ENCODE peak calls at places on chromosomes 13 and 19, in six cellular contexts. B is bronchial epithelial cell, F is esophagus squamous epithelium, Q is epithelial cell of esophagus, N is astrocyte of the spinal cord, P is cardiac muscle cell. S is an unnamed sample.

GRCh38 chr13:35814573-35814972 is 316.6 kb downstream of the DCLK1 start:
- DNase-seq in B (no peak), P (no peak), Q (no peak), N (no peak), F (no peak), S (no peak)

GRCh38 chr19:56136362-56136761 is 4.7 kb upstream of the ZNF444 start:
- DNase-seq in P (no peak), B (no peak), N (no peak), Q (no peak), F (no peak), S (no peak)

GRCh38 chr13:23695196-23695595 is 125.0 kb downstream of the TNFRSF19 start:
- DNase-seq in Q (no peak), F (no peak), B (no peak), P (no peak), N (no peak), S (no peak)

GRCh38 chr13:33676700-33677048 is 141.3 kb upstream of the RFC3 start:
- DNase-seq in B (peak; percentile 66), P (peak; percentile 76), F (no peak), Q (peak; percentile 76), N (peak; percentile 29), S (peak; percentile 77)

GRCh38 chr13:99312493-99312883 is 5.3 kb upstream of the GPR183 start:
- DNase-seq in P (peak; percentile 91), F (peak; percentile 23), B (no peak), N (peak; percentile 49), Q (peak; percentile 39), S (peak; percentile 98)

GRCh38 chr13:24275041-24275440 is 34.3 kb upstream of the C1QTNF9 start:
- DNase-seq in Q (no peak), F (no peak), N (no peak), B (no peak), P (no peak), S (no peak)

GRCh38 chr19:5104871-5105351 is 136.0 kb downstream of the KDM4B start:
- DNase-seq in B (no peak), Q (no peak), P (no peak), N (no peak), F (no peak), S (no peak)

GRCh38 chr19:48896191-48896720 is 2.3 kb downstream of the TULP2 start:
- DNase-seq in Q (no peak), N (peak; percentile 24), B (no peak), P (peak; percentile 75), F (no peak), S (no peak)

GRCh38 chr19:2101417-2102335 is 5.0 kb downstream of the IZUMO4 start:
- DNase-seq in F (no peak), P (no peak), B (no peak), N (no peak), Q (no peak), S (no peak)

DNA sequence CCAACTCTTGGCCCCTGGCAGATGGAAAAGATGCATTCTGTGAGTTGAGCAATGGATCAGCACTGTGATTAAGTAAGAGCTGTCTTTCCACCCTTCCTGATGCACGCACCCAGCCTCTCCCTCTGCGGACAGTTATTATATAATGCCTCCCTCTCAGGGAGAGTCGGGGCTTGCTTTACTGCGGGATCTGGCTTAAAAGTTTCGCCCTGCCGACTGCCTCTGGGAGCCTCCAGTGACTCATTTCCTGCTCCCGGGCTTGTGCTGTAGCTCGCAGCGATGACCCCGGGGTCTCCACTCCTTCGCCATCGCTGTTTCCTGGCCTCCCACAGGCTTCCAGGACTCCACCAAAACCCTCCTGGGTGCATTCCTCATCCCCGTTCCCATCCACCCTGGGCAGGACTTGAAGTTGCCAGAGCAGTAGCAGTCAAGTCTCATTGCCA is 107.4 kb upstream of the SLC7A1 start:
- DNase-seq in Q (peak; percentile 95), F (no peak), P (peak; percentile 93), B (peak; percentile 42), N (peak; percentile 88), S (peak; percentile 91)
- TF ChIP-seq CTCF in Q (no peak), F (no peak), P (no peak), B (no peak), N (no peak), S (no peak)

GRCh38 chr13:101919541-101920306 is 467.2 kb downstream of the ITGBL1 start:
- DNase-seq in F (no peak), Q (peak; percentile 36), P (peak; percentile 11), N (peak; percentile 60), B (peak; percentile 4), S (peak; percentile 37)

GRCh38 chr13:101916758-101917474 is 464.4 kb downstream of the ITGBL1 start:
- DNase-seq in P (no peak), Q (no peak), F (no peak), B (no peak), N (no peak), S (no peak)

GRCh38 chr13:101916108-101916757 is 463.8 kb downstream of the ITGBL1 start:
- DNase-seq in B (no peak), P (peak; percentile 4), N (peak; percentile 32), Q (peak; percentile 26), F (no peak), S (no peak)

GRCh38 chr13:101917475-101917810 is 465.0 kb downstream of the ITGBL1 start:
- DNase-seq in P (no peak), Q (no peak), F (no peak), N (no peak), B (no peak), S (no peak)

DNA sequence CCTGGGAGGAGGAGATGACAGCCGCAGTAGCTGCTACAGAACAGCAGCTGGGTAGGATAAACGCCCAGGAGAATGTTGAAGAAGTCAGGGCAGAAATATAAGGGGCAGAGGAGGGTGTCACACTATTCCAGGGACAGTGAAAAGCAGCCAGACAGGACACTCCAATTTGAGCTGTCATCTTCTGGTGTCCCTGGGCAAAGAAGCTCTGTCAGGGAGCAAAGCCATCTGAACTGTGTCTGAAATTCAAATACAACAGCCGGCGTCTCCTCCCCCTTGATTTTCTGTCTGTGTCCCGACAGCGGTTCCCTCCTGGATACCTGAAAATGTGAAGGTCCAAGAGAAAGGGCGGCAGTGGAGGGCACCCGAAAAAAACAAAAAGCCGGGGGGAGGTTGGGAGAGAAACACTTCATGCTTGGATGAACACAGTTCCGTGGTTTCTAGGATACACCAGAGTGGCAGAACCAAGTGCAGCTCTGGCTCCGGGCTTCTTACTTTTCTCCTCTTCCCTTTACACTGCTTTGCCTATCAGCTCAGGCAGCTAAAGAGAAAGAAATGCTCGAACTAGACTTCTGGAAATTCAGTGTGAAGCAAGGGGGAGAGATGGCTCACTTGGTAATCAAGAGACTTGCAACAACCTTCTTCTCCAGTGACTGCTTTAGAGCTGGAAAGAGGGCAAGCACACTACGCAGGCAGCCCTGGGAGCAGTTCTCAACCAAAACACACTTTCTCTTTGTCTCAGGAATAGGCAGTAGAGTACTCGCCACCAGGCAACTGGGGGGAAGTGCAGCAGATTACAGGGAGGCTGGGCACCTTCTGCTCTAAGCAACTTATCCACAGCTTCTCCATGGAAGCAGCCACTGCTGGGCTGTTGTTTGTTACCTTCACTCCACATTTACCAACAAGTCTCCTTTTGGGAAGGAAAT is 465.6 kb downstream of the ITGBL1 start:
- DNase-seq in F (no peak), P (no peak), Q (no peak), N (no peak), B (no peak), S (no peak)
- TF ChIP-seq CTCF in F (no peak), P (no peak), Q (no peak), N (no peak), B (no peak), S (no peak)

DNA sequence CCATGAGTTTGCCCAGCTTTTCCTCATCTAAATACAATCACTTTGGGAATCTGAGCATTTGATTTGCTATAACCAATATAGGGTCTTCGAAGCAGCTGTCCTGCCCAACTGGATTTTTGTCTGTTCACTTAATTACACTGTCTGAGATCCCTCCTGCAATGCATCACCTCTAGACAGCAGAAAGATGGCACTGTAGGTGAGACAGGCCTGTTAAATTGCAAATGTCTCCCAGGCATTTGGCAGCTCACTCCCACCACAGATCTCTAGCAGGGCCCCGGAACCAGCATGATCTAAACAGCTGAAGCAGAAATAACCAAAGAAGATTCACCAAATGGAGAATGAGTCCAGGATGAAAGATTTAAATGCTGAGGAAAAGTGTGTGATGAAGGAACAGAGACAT is 41.9 kb upstream of the SERPINE3 start:
- DNase-seq in B (no peak), Q (no peak), P (no peak), N (no peak), F (no peak), S (no peak)
- TF ChIP-seq CTCF in B (no peak), Q (peak; percentile 18), P (no peak), N (no peak), F (no peak), S (no peak)

DNA sequence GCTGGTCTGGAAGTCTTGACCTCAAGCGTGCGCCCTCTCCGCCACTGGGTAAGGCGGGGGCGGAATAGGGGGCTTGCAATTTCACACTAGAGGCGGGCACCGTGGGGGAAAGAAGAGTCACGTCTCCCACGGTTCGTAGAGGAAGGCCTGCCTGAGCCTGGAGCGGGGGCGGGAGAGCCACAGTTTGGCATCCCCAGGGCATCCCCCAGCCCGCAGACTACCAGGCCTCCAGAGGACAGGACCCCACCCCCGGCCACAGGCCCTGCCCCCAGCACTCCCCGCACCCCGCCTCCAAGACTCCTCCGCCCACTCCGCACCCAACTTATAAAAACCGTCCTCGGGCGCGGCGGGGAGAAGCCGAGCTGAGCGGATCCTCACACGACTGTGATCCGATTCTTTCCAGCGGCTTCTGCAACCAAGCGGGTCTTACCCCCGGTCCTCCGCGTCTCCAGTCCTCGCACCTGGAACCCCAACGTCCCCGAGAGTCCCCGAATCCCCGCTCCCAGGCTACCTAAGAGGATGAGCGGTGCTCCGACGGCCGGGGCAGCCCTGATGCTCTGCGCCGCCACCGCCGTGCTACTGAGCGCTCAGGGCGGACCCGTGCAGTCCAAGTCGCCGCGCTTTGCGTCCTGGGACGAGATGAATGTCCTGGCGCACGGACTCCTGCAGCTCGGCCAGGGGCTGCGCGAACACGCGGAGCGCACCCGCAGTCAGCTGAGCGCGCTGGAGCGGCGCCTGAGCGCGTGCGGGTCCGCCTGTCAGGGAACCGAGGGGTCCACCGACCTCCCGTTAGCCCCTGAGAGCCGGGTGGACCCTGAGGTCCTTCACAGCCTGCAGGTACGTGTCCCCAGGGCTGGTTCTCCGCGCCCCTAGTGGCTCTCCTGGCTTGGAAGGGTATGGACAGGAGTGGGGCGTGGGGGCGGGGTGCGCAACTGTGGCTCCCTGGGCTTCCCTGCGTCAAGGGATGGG is at the start of gene ANGPTL4:
- DNase-seq in N (peak; percentile 74), B (peak; percentile 41), Q (peak; percentile 80), F (no peak), P (peak; percentile 92), S (peak; percentile 89)
- TF ChIP-seq CTCF in N (peak; percentile 34), B (peak; percentile 37), Q (peak; percentile 3), F (no peak), P (peak; percentile 29), S (no peak)

GRCh38 chr19:10769533-10770491 is 51.9 kb downstream of the DNM2 start:
- DNase-seq in B (peak; percentile 26), F (no peak), P (peak; percentile 42), Q (peak; percentile 24), N (no peak), S (peak; percentile 29)
- TF ChIP-seq CTCF in B (no peak), F (no peak), P (peak; percentile 15), Q (no peak), N (peak; percentile 19), S (no peak)